ENCODE peak calls at places on chromosomes 6 and 20, in seven cellular contexts. L is DND-41, T is IMR-90, X is HepG2, N is OCI-LY7, M is astrocyte, I is fibroblast of lung. B is an unnamed sample.

GRCh38 chr6:75882734-75883133 is 133.7 kb downstream of the MYO6 start:
- DNase-seq in L (no peak), T (peak), X (no peak), N (no peak), M (peak), I (peak), B (no peak)

GRCh38 chr6:154542747-154543146 is 32.3 kb upstream of the CNKSR3 start:
- DNase-seq in L (no peak), T (no peak), X (no peak), N (no peak), M (no peak), I (no peak), B (no peak)

GRCh38 chr20:1332749-1333300 is 3.9 kb upstream of the SDCBP2 start:
- DNase-seq in L (peak), T (no peak), X (no peak), N (no peak), M (no peak), I (no peak), B (peak)

GRCh38 chr6:29792123-29793035 is 35.2 kb upstream of the HLA-G start:
- DNase-seq in L (no peak), T (no peak), X (no peak), N (no peak), M (no peak), I (no peak), B (peak)

GRCh38 chr6:83463886-83464285 is 33.0 kb upstream of the ME1 start:
- DNase-seq in L (no peak), T (peak), X (no peak), N (no peak), M (no peak), I (no peak), B (no peak)

GRCh38 chr20:8787090-8787489 is 281.8 kb upstream of the PLCB4 start:
- DNase-seq in L (no peak), T (no peak), X (no peak), N (no peak), M (no peak), I (no peak), B (no peak)

GRCh38 chr20:59144831-59145196 is 18.8 kb upstream of the ZNF831 start:
- DNase-seq in L (no peak), T (no peak), X (no peak), N (no peak), M (no peak), I (no peak), B (no peak)

GRCh38 chr6:135759831-135760230 is 91.7 kb upstream of the PDE7B start:
- DNase-seq in L (no peak), T (peak), X (peak), N (peak), M (peak), I (peak), B (peak)

GRCh38 chr6:146968041-146968760 is 236.0 kb upstream of the STXBP5 start:
- DNase-seq in L (no peak), T (peak), X (no peak), N (no peak), M (peak), I (peak), B (peak)

GRCh38 chr20:33313686-33314314 is 30.8 kb downstream of the BPIFB1 start:
- DNase-seq in L (peak), T (no peak), X (no peak), N (no peak), M (no peak), I (no peak), B (no peak)

GRCh38 chr6:54586251-54586650 is 260.3 kb upstream of the FAM83B start:
- DNase-seq in L (no peak), T (peak), X (no peak), N (no peak), M (peak), I (peak), B (peak)

GRCh38 chr20:57848282-57848681 is 138.5 kb upstream of the PMEPA1 start:
- DNase-seq in L (no peak), T (no peak), X (no peak), N (no peak), M (no peak), I (no peak), B (no peak)

GRCh38 chr20:31842471-31843157 is 2.8 kb downstream of the FOXS1 start:
- DNase-seq in L (no peak), T (peak), X (no peak), N (no peak), M (peak), I (peak), B (peak)

GRCh38 chr6:133001040-133001570 is 186.7 kb downstream of the RPS12 start:
- DNase-seq in L (no peak), T (no peak), X (no peak), N (no peak), M (peak), I (peak), B (no peak)

GRCh38 chr20:18731940-18732339 is 81.6 kb upstream of the SCP2D1 start:
- DNase-seq in L (no peak), T (no peak), X (no peak), N (no peak), M (no peak), I (no peak), B (no peak)

DNA sequence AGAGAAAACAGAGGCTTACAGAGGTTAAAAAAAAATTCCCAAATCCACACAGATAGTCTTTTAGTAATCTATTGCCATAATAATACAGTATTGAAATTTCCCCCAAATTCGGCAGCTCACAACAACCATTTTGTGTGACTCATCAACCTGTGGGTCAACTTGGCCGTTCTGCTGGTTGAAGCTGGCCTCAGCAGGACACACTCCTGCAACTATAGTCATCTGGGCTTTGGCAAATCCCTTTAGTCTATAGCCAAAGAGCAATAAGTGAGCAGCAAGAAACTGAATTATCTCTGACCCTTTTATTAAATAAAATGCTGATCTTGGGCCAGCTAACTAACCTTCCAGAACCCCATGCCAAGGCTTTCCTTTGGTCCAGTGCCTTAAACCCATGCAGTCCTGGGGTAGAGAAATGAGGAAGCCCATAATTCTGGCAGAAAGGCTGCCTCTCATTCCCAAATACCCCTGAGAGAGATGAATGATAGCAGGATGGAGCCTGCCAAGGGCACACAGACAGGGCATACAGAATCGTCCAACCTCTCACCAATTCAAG is 17.2 kb upstream of the SNAP25 start:
- DNase-seq in L (no peak), T (peak), X (no peak), N (no peak), M (peak), I (peak), B (no peak)
- H2AFZ ChIP-seq in L (no peak), T (no peak), X (no peak), N (no peak), M (no peak), I (no peak), B (no peak)

DNA sequence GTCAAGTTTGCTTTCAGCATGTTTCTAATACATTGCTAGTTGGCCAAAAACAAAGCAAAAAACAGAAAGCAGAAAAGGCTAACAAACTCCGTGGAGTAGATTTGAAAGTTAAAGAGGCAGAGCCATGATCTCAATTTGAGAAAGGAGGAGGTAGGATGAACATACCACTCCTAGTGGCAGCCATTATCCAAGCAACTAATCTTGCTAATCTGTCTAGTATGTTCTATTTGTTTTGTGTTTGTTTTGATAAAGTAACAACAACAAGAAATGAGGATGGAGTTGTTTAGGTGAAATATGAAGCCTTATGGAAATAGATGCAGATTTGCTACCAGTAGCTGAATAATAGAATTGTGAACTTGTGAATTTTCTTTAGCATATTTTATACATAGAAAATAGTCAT is 295.5 kb upstream of the PRDM1 start:
- DNase-seq in L (no peak), T (no peak), X (no peak), N (peak), M (no peak), I (no peak), B (no peak)
- TF ChIP-seq CTCF in L (peak), T (peak), X (no peak), N (peak), M (no peak), I (no peak), B (no peak)

DNA sequence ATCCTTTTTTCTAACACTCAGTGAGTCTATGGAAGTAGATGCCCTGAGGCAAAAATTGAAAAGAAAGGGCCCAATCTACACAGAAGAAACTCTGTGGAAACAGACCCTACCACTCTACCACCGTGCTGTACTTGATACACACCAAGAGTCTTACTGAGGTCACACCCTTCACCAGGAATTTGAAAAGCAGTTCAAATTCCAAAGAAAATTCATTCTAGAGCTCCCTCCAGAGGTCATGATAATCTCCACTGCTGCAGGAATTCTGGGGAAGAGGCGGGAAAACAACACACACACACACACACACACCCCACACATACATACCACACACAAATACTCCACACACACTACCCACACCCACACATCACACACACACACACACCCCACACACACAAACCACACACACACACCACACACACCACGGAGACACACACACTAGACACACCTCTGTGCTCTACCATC is 336.8 kb downstream of the HDGFL1 start:
- DNase-seq in L (no peak), T (no peak), X (no peak), N (no peak), M (peak), I (peak), B (peak)
- H2AFZ ChIP-seq in L (no peak), T (peak), X (no peak), N (no peak), M (no peak), I (no peak), B (peak)

GRCh38 chr20:24639167-24639548 is 169.7 kb downstream of the SYNDIG1 start:
- DNase-seq in L (no peak), T (no peak), X (no peak), N (no peak), M (no peak), I (no peak), B (no peak)

GRCh38 chr20:24638546-24639166 is 169.2 kb downstream of the SYNDIG1 start:
- DNase-seq in L (no peak), T (peak), X (no peak), N (no peak), M (peak), I (peak), B (no peak)

GRCh38 chr20:24637941-24638340 is 168.5 kb downstream of the SYNDIG1 start:
- DNase-seq in L (no peak), T (no peak), X (no peak), N (no peak), M (no peak), I (no peak), B (no peak)

GRCh38 chr20:24640686-24641085 is 171.3 kb downstream of the SYNDIG1 start:
- DNase-seq in L (no peak), T (no peak), X (no peak), N (no peak), M (no peak), I (no peak), B (no peak)

DNA sequence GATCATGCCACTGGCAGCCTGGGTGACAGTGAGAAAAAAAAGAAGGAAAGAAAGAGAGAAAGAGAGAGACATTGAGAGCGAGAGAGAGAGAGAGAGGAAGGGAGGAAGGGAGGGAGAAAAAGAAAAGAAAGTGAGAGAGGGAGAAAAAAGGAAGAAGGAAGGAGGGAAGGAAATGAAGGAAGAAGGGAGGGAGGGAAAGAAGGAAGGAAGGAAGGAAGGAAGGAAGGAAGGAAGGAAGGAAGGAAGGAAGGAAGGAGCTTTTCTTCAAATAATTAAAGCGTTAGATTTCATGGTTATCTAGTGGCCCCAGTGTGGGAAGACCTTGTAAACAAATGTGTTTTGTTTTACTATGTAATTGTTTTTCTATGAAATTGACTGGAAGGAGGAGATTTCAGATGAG is 170.8 kb downstream of the SYNDIG1 start:
- DNase-seq in L (no peak), T (no peak), X (no peak), N (no peak), M (no peak), I (no peak), B (no peak)
- TF ChIP-seq CTCF in L (no peak), T (no peak), X (no peak), N (no peak), M (no peak), I (no peak), B (no peak)

GRCh38 chr6:28206527-28207243 is 18.4 kb upstream of the ZSCAN9 start:
- DNase-seq in L (no peak), T (peak), X (no peak), N (no peak), M (no peak), I (peak), B (no peak)
- H2AFZ ChIP-seq in L (no peak), T (peak), X (no peak), N (no peak), M (peak), I (no peak), B (peak)

GRCh38 chr6:10411915-10412164 is 3.0 kb downstream of the TFAP2A start:
- DNase-seq in L (no peak), T (no peak), X (no peak), N (no peak), M (no peak), I (peak), B (peak)

GRCh38 chr6:10414766-10415592 is at the start of gene TFAP2A:
- DNase-seq in L (no peak), T (peak), X (no peak), N (no peak), M (peak), I (peak), B (no peak)

GRCh38 chr6:10413850-10414765 is 766 bp downstream of the TFAP2A start:
- DNase-seq in L (no peak), T (no peak), X (no peak), N (no peak), M (no peak), I (no peak), B (no peak)

GRCh38 chr6:10412165-10412947 is 2.5 kb downstream of the TFAP2A start:
- DNase-seq in L (no peak), T (peak), X (no peak), N (peak), M (peak), I (peak), B (no peak)

DNA sequence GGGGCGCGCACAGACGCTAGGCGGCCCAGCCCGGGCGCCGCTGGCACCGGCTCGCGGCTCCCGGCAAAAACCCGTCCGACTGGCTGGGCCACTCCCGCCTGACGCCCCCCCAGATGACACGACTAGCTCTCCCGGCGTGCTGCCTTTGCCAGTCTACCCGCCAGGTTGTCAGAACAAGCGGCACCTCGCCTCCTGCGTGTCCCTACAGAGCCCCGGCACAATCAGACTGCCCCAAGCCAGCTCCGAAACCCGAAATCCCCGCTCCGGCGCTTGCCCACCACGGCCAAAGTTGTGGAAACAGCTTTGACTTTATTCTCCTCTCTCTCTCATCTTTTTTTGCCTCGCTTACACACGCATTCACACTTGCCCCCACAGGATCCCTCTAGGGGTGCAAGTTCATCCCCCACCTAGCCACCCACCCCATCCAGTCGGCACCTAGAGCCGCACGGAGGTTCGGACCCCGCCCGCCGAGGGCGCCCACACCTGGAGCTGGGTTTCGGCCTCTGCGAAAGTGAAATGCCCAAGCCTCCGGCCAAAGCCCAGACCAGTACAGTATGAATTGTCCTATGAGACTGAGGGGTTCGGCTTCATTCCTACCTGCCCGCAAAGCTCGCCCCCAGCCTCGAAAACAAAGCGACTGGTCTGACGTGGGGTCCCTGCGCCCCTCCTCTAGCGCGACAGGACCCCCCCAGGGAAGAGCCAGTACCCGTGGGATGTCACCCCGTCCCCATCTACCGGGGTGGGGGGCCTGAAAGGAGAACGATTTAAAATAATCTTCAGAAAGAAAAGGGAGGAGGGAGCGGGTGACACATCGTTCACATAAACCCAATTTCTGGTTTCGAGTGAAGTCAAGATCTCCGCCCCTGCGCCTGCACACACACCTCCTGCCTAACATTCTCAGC is 1.7 kb downstream of the TFAP2A start:
- DNase-seq in L (no peak), T (no peak), X (no peak), N (peak), M (no peak), I (no peak), B (no peak)
- TF ChIP-seq CTCF in L (no peak), T (no peak), X (no peak), N (no peak), M (no peak), I (no peak), B (no peak)

GRCh38 chr6:2986722-2987196 is 12.9 kb upstream of the NQO2 start:
- DNase-seq in L (no peak), T (peak), X (no peak), N (no peak), M (peak), I (peak), B (no peak)

GRCh38 chr6:2988426-2989331 is 11.0 kb upstream of the NQO2 start:
- DNase-seq in L (peak), T (peak), X (peak), N (peak), M (peak), I (peak), B (peak)

GRCh38 chr6:2989332-2990178 is 10.1 kb upstream of the NQO2 start:
- DNase-seq in L (peak), T (peak), X (peak), N (peak), M (peak), I (peak), B (peak)

GRCh38 chr6:2990179-2990931 is 9.3 kb upstream of the NQO2 start:
- DNase-seq in L (no peak), T (no peak), X (no peak), N (no peak), M (peak), I (peak), B (peak)

DNA sequence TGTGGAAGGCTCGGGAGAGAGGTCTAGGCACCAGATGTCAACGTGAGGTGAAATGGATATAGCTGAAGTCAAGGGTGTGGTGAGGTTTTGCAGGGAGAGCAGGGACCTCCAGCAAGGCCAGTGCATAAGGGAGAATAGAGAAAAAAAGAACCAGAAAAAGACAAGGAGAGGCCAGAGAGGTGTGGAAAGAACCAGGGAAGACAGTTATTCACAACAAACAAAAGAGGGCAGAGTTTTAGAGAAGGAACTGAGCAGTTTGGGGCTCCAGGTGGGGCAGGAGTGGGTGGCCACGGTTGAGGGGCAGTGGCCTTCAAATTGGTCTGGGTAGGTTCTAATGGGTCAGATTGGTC is 11.6 kb upstream of the NQO2 start:
- DNase-seq in L (no peak), T (no peak), X (no peak), N (peak), M (no peak), I (no peak), B (no peak)
- H2AFZ ChIP-seq in L (peak), T (peak), X (peak), N (peak), M (peak), I (peak), B (peak)

DNA sequence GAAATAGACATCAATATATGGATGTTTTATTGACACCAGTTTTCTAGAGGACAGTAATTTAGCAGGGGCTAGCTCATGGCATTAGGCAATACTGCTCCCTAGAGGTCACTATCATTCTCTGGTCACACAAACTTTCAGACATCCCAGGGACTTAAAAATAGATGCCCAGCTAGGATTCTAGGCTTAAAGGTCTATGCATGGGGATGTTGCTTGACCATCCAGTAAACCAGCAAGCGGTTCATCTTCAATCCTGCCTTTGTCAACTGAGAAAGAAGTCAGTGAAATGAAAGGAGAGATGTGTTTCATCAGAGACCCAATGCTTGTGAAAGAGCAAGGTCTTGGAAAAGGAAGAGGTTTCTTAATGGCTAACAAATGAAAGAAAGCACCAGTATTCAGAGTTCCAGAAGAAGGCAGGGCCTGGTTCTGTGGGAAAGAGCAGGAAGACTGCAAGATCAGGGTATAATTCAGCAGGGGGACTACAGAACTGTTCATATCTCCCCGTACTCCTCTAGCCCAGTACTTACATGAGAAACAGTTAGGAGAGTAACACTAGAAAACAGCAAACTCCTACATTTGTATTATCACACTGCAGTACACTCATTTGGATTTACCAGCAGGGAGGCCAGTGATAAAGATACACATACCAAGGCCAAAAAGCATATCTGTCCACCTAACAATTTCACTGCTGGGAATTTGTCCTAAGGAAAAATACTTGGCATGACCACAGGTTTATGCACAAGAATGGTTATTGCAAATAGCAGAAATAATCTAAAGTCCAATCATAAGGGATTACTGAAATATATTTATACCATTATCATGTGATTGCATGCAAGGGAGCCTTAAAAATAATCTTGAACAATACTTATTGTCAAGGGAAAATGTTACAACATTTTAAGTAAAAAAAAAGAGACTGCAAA is 151.4 kb upstream of the LAMA2 start:
- DNase-seq in L (no peak), T (peak), X (peak), N (no peak), M (peak), I (peak), B (peak)
- TF ChIP-seq CTCF in L (peak), T (peak), X (peak), N (peak), M (peak), I (peak), B (peak)

GRCh38 chr6:13248549-13248948 is 79.8 kb downstream of the TBC1D7 start:
- DNase-seq in L (no peak), T (no peak), X (no peak), N (no peak), M (no peak), I (no peak), B (no peak)
- H2AFZ ChIP-seq in L (no peak), T (peak), X (no peak), N (no peak), M (no peak), I (no peak), B (no peak)

B was measured in endothelial cell of umbilical vein.